ENCODE peak calls at places on chromosome 4, in eight cellular contexts. J is central memory CD4-positive, alpha-beta T cell; O is neuronal stem cell; L is MM.1S; U is cardiac fibroblast; S is stimulated activated CD4-positive, alpha-beta T cell treated with anti-CD3 and anti-CD28 coated beads, Interleukin-2, amount 100 ng/mL, for 4 hours; Y is heart right ventricle; R is lung microvascular endothelial cell. X is an unnamed sample.

GRCh38 chr4:185488650-185489049 is 17.1 kb upstream of the CCDC110 start:
- DNase-seq in S (no peak), U (no peak), O (no peak), R (no peak), L (no peak), Y (no peak), J (no peak), X (no peak)

GRCh38 chr4:41525129-41525528 is 12.8 kb upstream of the LIMCH1 start:
- DNase-seq in R (peak), S (no peak), Y (peak), L (no peak), U (peak), O (peak), J (no peak), X (no peak)

GRCh38 chr4:145736241-145736831 is 56.4 kb downstream of the C4orf51 start:
- DNase-seq in J (no peak), O (no peak), U (peak), R (peak), S (no peak), Y (peak), L (no peak), X (no peak)

GRCh38 chr4:163111588-163111987 is 55.1 kb downstream of the NAF1 start:
- DNase-seq in O (peak), Y (no peak), J (no peak), S (no peak), U (peak), L (no peak), R (peak), X (no peak)

GRCh38 chr4:175421506-175421905 is 390.6 kb downstream of the GPM6A start:
- DNase-seq in J (no peak), R (no peak), O (no peak), Y (no peak), L (no peak), S (no peak), U (no peak), X (no peak)

GRCh38 chr4:169121920-169122319 is 111.9 kb upstream of the CBR4 start:
- DNase-seq in J (no peak), Y (no peak), S (no peak), U (no peak), R (no peak), L (no peak), O (no peak), X (peak)

GRCh38 chr4:145083891-145084640 is 13.9 kb downstream of the ANAPC10 start:
- DNase-seq in O (no peak), S (no peak), L (no peak), J (no peak), U (no peak), R (no peak), Y (no peak), X (no peak)

GRCh38 chr4:153127773-153128494 is 76.3 kb upstream of the TRIM2 start:
- DNase-seq in S (peak), L (peak), R (peak), U (peak), J (peak), O (peak), Y (peak), X (peak)

GRCh38 chr4:156956947-156957346 is 14.7 kb downstream of the PDGFC start:
- DNase-seq in Y (no peak), R (no peak), L (no peak), O (no peak), S (no peak), U (no peak), J (no peak), X (no peak)

GRCh38 chr4:2799444-2799911 is 6.6 kb downstream of the SH3BP2 start:
- DNase-seq in L (no peak), U (no peak), S (no peak), O (no peak), R (no peak), Y (peak), J (no peak), X (peak)

GRCh38 chr4:185567828-185568442 is 32.6 kb upstream of the PDLIM3 start:
- DNase-seq in R (peak), J (no peak), U (peak), L (no peak), S (no peak), Y (peak), O (no peak), X (no peak)

X was measured in nephron progenitor cell.